ENCODE peak calls at places on chromosomes 11 and 22, in six cellular contexts. M is NCI-H2081, B is activated T-cell treated with anti-CD3 and anti-CD28 coated beads for 1 hour, L is non-pigmented ciliary epithelial cell, P is pons, Q is T-helper 1 cell. G is an unnamed sample.

GRCh38 chr11:57073121-57073520 is 84.4 kb downstream of the OR5AK2 start:
- DNase-seq in M (no peak), B (no peak), L (no peak), P (no peak), Q (no peak), G (no peak)

GRCh38 chr11:56841210-56841810 is 92.8 kb upstream of the OR9G4 start:
- DNase-seq in M (peak), B (no peak), L (peak), P (peak), Q (peak), G (no peak)

GRCh38 chr11:4991066-4991465 is 3.6 kb upstream of the OR51L1 start:
- DNase-seq in M (no peak), B (no peak), L (no peak), P (no peak), Q (no peak), G (no peak)

GRCh38 chr22:20569059-20570058 is 61.9 kb downstream of the MED15 start:
- DNase-seq in M (no peak), B (peak), L (peak), P (no peak), Q (peak), G (peak)

GRCh38 chr11:72712168-72712721 is 38.0 kb upstream of the PDE2A start:
- DNase-seq in M (no peak), B (no peak), L (no peak), P (peak), Q (no peak), G (no peak)

GRCh38 chr22:24975813-24976341 is 23.4 kb downstream of the KIAA1671 start:
- DNase-seq in M (no peak), B (no peak), L (no peak), P (peak), Q (no peak), G (no peak)

GRCh38 chr22:41969110-41969646 is at the start of gene SEPTIN3:
- DNase-seq in M (no peak), B (no peak), L (no peak), P (no peak), Q (no peak), G (no peak)

GRCh38 chr22:42969348-42969975 is 45.5 kb downstream of the PACSIN2 start:
- DNase-seq in M (no peak), B (no peak), L (peak), P (no peak), Q (no peak), G (no peak)

GRCh38 chr11:5366856-5367255 is 15.5 kb downstream of the OR51B6 start:
- DNase-seq in M (no peak), B (no peak), L (no peak), P (no peak), Q (no peak), G (no peak)

GRCh38 chr11:88282789-88283188 is 54.7 kb downstream of the CTSC start:
- DNase-seq in M (no peak), B (no peak), L (no peak), P (no peak), Q (no peak), G (no peak)

GRCh38 chr22:31846161-31847115 is 92.6 kb downstream of the DEPDC5 start:
- DNase-seq in M (no peak), B (no peak), L (peak), P (no peak), Q (no peak), G (no peak)

GRCh38 chr11:115576606-115577005 is 72.4 kb upstream of the CADM1 start:
- DNase-seq in M (no peak), B (no peak), L (no peak), P (no peak), Q (no peak), G (no peak)

GRCh38 chr11:2268911-2269600 is 1.3 kb downstream of the ASCL2 start:
- DNase-seq in M (no peak), B (peak), L (no peak), P (peak), Q (peak), G (peak)

GRCh38 chr22:39664485-39665200 is 94.1 kb downstream of the CACNA1I start:
- DNase-seq in M (no peak), B (peak), L (no peak), P (no peak), Q (no peak), G (no peak)

GRCh38 chr22:46335201-46336118 is at the start of gene TRMU:
- DNase-seq in M (peak), B (peak), L (peak), P (peak), Q (peak), G (peak)

GRCh38 chr22:37181681-37182080 is 6.4 kb downstream of the C1QTNF6 start:
- DNase-seq in M (no peak), B (no peak), L (no peak), P (no peak), Q (no peak), G (no peak)

GRCh38 chr11:11960687-11961086 is 47.7 kb downstream of the DKK3 start:
- DNase-seq in M (no peak), B (no peak), L (no peak), P (peak), Q (peak), G (no peak)

GRCh38 chr11:70324354-70325115 is 54.0 kb downstream of the PPFIA1 start:
- DNase-seq in M (no peak), B (no peak), L (no peak), P (peak), Q (no peak), G (no peak)

GRCh38 chr11:112163875-112164521 is at the start of gene IL18:
- DNase-seq in M (no peak), B (no peak), L (no peak), P (no peak), Q (no peak), G (no peak)

GRCh38 chr11:45909594-45910475 is 2.8 kb upstream of the FREY1 start:
- DNase-seq in M (no peak), B (no peak), L (no peak), P (no peak), Q (no peak), G (no peak)

GRCh38 chr11:119999220-119999619 is 138.7 kb downstream of the TRIM29 start:
- DNase-seq in M (no peak), B (no peak), L (no peak), P (no peak), Q (no peak), G (no peak)

GRCh38 chr11:79273781-79274180 is 167.0 kb downstream of the TENM4 start:
- DNase-seq in M (no peak), B (no peak), L (no peak), P (no peak), Q (no peak), G (no peak)

GRCh38 chr11:113690619-113691569 is 15.2 kb downstream of the TMPRSS5 start:
- DNase-seq in M (no peak), B (no peak), L (peak), P (no peak), Q (no peak), G (no peak)

GRCh38 chr22:21690401-21690801 is 24.6 kb downstream of the PPIL2 start:
- DNase-seq in M (no peak), B (no peak), L (no peak), P (peak), Q (peak), G (no peak)

GRCh38 chr11:63639195-63639832 is 25.1 kb upstream of the PLAAT3 start:
- DNase-seq in M (no peak), B (no peak), L (no peak), P (peak), Q (no peak), G (no peak)

GRCh38 chr22:48718818-48719500 is 1108.7 kb downstream of the BRD1 start:
- DNase-seq in M (no peak), B (no peak), L (no peak), P (no peak), Q (no peak), G (no peak)

GRCh38 chr22:46936378-46936916 is 174.0 kb downstream of the TBC1D22A start:
- DNase-seq in M (no peak), B (no peak), L (no peak), P (peak), Q (no peak), G (no peak)

GRCh38 chr11:117950320-117950719 is 21.1 kb upstream of the TMPRSS13 start:
- DNase-seq in M (no peak), B (peak), L (no peak), P (peak), Q (peak), G (peak)

GRCh38 chr11:120182790-120183491 is 27.9 kb upstream of the OAF start:
- DNase-seq in M (no peak), B (no peak), L (no peak), P (peak), Q (no peak), G (no peak)

GRCh38 chr22:48102581-48102980 is 1340.1 kb downstream of the TBC1D22A start:
- DNase-seq in M (no peak), B (no peak), L (no peak), P (no peak), Q (no peak), G (no peak)

GRCh38 chr22:47452184-47452583 is 689.7 kb downstream of the TBC1D22A start:
- DNase-seq in M (no peak), B (no peak), L (no peak), P (no peak), Q (no peak), G (no peak)

GRCh38 chr11:2428322-2428795 is 16.0 kb downstream of the TRPM5 start:
- DNase-seq in M (peak), B (peak), L (no peak), P (peak), Q (peak), G (peak)

GRCh38 chr11:64134963-64135362 is 30.9 kb downstream of the MACROD1 start:
- DNase-seq in M (no peak), B (no peak), L (no peak), P (no peak), Q (no peak), G (no peak)

GRCh38 chr11:102256251-102256650 is 61.0 kb upstream of the BIRC3 start:
- DNase-seq in M (no peak), B (no peak), L (peak), P (no peak), Q (no peak), G (no peak)

GRCh38 chr22:27159716-27160295 is 502.4 kb downstream of the MIAT start:
- DNase-seq in M (no peak), B (no peak), L (no peak), P (no peak), Q (no peak), G (no peak)

GRCh38 chr22:48884786-48885185 is 942.9 kb downstream of the BRD1 start:
- DNase-seq in M (no peak), B (no peak), L (no peak), P (no peak), Q (no peak), G (no peak)

GRCh38 chr11:133064152-133064877 is 468.0 kb downstream of the OPCML start:
- DNase-seq in M (peak), B (no peak), L (peak), P (peak), Q (no peak), G (no peak)

GRCh38 chr22:46074771-46075551 is 75.4 kb upstream of the PPARA start:
- DNase-seq in M (peak), B (no peak), L (no peak), P (no peak), Q (no peak), G (no peak)

GRCh38 chr22:36064358-36064757 is 35.7 kb upstream of the RBFOX2 start:
- DNase-seq in M (no peak), B (no peak), L (no peak), P (no peak), Q (no peak), G (no peak)